ENCODE peak calls at places on chromosomes 7 and 10, in six cellular contexts. One of them, this sample, is unnamed.

GRCh38 chr7:157527235-157527634 is 190.4 kb downstream of the DNAJB6 start:
- DNase-seq in gastrocnemius medialis: no peak
- DNase-seq in aorta: peak; percentile 27
- DNase-seq in GM23338: no peak
- DNase-seq in tibial nerve: no peak
- DNase-seq in H1: peak; percentile 39
- DNase-seq in this sample: no peak

GRCh38 chr7:121449304-121449703 is 53.2 kb upstream of the FAM3C start:
- DNase-seq in gastrocnemius medialis: no peak
- DNase-seq in aorta: no peak
- DNase-seq in GM23338: no peak
- DNase-seq in tibial nerve: no peak
- DNase-seq in H1: no peak
- DNase-seq in this sample: no peak

GRCh38 chr10:70588852-70589570 is 13.5 kb downstream of the PRF1 start:
- DNase-seq in gastrocnemius medialis: no peak
- DNase-seq in aorta: no peak
- DNase-seq in GM23338: no peak
- DNase-seq in tibial nerve: no peak
- DNase-seq in H1: no peak
- DNase-seq in this sample: no peak

GRCh38 chr10:102422586-102423129 is 2.0 kb downstream of the FBXL15 start:
- DNase-seq in gastrocnemius medialis: peak; percentile 81
- DNase-seq in aorta: peak; percentile 93
- DNase-seq in GM23338: peak; percentile 87
- DNase-seq in tibial nerve: peak; percentile 64
- DNase-seq in H1: peak; percentile 89
- DNase-seq in this sample: peak; percentile 91

GRCh38 chr10:51405580-51406367 is 293.6 kb downstream of the CSTF2T start:
- DNase-seq in gastrocnemius medialis: peak; percentile 25
- DNase-seq in aorta: no peak
- DNase-seq in GM23338: peak; percentile 36
- DNase-seq in tibial nerve: peak; percentile 15
- DNase-seq in H1: no peak
- DNase-seq in this sample: no peak

GRCh38 chr7:129952164-129952652 is 552 bp downstream of the UBE2H start:
- DNase-seq in gastrocnemius medialis: peak; percentile 56
- DNase-seq in aorta: peak; percentile 75
- DNase-seq in GM23338: peak; percentile 47
- DNase-seq in tibial nerve: no peak
- DNase-seq in H1: peak; percentile 70
- DNase-seq in this sample: peak; percentile 64

GRCh38 chr7:126394406-126394805 is 858.3 kb downstream of the GRM8 start:
- DNase-seq in gastrocnemius medialis: no peak
- DNase-seq in aorta: no peak
- DNase-seq in GM23338: peak; percentile 11
- DNase-seq in tibial nerve: no peak
- DNase-seq in H1: no peak
- DNase-seq in this sample: no peak

GRCh38 chr10:93461807-93462178 is 20.3 kb downstream of the MYOF start:
- DNase-seq in gastrocnemius medialis: no peak
- DNase-seq in aorta: no peak
- DNase-seq in GM23338: no peak
- DNase-seq in tibial nerve: no peak
- DNase-seq in H1: no peak
- DNase-seq in this sample: no peak

GRCh38 chr10:127278001-127278400 is 81.6 kb upstream of the INSYN2A start:
- DNase-seq in gastrocnemius medialis: no peak
- DNase-seq in aorta: no peak
- DNase-seq in GM23338: no peak
- DNase-seq in tibial nerve: no peak
- DNase-seq in H1: no peak
- DNase-seq in this sample: no peak

GRCh38 chr7:81256991-81257390 is 338.1 kb upstream of the SEMA3C start:
- DNase-seq in gastrocnemius medialis: no peak
- DNase-seq in aorta: no peak
- DNase-seq in GM23338: peak; percentile 68
- DNase-seq in tibial nerve: peak; percentile 29
- DNase-seq in H1: no peak
- DNase-seq in this sample: no peak

GRCh38 chr10:73771722-73772279 is 10.0 kb upstream of the CHCHD1 start:
- DNase-seq in gastrocnemius medialis: peak; percentile 83
- DNase-seq in aorta: peak; percentile 98
- DNase-seq in GM23338: peak; percentile 87
- DNase-seq in tibial nerve: peak; percentile 82
- DNase-seq in H1: no peak
- DNase-seq in this sample: no peak

GRCh38 chr7:50866343-50867047 is 83.8 kb upstream of the GRB10 start:
- DNase-seq in gastrocnemius medialis: no peak
- DNase-seq in aorta: no peak
- DNase-seq in GM23338: no peak
- DNase-seq in tibial nerve: no peak
- DNase-seq in H1: no peak
- DNase-seq in this sample: no peak

GRCh38 chr7:102452451-102452850 is 12.2 kb downstream of the ALKBH4 start:
- DNase-seq in gastrocnemius medialis: no peak
- DNase-seq in aorta: no peak
- DNase-seq in GM23338: no peak
- DNase-seq in tibial nerve: no peak
- DNase-seq in H1: no peak
- DNase-seq in this sample: no peak
- H3K36me3 ChIP-seq in gastrocnemius medialis: no peaks in the 10 kb centered on the region
- H3K36me3 ChIP-seq in aorta: peaks cover 5% of the 10 kb centered on the region
- H3K36me3 ChIP-seq in GM23338: peaks cover 7% of the 10 kb centered on the region
- H3K36me3 ChIP-seq in tibial nerve: no peaks in the 10 kb centered on the region
- H3K36me3 ChIP-seq in H1: peaks cover 6% of the 10 kb centered on the region
- H3K36me3 ChIP-seq in this sample: no peaks in the 10 kb centered on the region

DNA sequence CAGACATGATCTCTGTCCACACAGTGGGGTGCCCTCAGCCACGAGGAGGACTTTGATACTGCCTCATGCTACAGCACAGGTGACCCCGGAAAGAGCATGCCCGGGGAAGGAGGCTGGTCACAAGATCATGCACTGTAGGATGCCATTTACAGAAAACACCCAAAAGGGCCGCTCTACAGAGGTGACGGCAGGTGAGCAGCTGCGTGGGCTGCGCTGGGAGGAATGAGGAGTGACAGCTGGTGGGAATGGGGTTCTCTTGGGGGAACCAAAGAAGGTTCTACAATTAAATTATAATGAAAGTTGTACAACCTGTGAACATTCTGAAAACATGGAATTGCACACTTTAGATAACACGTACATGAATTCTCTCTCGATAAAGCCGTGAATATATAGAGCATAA is 12.0 kb downstream of the INTS1 start:
- DNase-seq in gastrocnemius medialis: no peak
- DNase-seq in aorta: no peak
- DNase-seq in GM23338: no peak
- DNase-seq in tibial nerve: no peak
- DNase-seq in H1: no peak
- DNase-seq in this sample: no peak
- H3K36me3 ChIP-seq in gastrocnemius medialis: no peaks in the 10 kb centered on the region
- H3K36me3 ChIP-seq in aorta: peaks cover 18% of the 10 kb centered on the region
- H3K36me3 ChIP-seq in GM23338: peaks cover 4% of the 10 kb centered on the region
- H3K36me3 ChIP-seq in tibial nerve: no peaks in the 10 kb centered on the region
- H3K36me3 ChIP-seq in H1: peaks cover 39% of the 10 kb centered on the region
- H3K36me3 ChIP-seq in this sample: no peaks in the 10 kb centered on the region

GRCh38 chr7:5337047-5337446 is 54.3 kb downstream of the SLC29A4 start:
- DNase-seq in gastrocnemius medialis: no peak
- DNase-seq in aorta: no peak
- DNase-seq in GM23338: no peak
- DNase-seq in tibial nerve: no peak
- DNase-seq in H1: no peak
- DNase-seq in this sample: no peak

GRCh38 chr7:5332579-5332978 is 49.8 kb downstream of the SLC29A4 start:
- DNase-seq in gastrocnemius medialis: no peak
- DNase-seq in aorta: no peak
- DNase-seq in GM23338: peak; percentile 42
- DNase-seq in tibial nerve: no peak
- DNase-seq in H1: no peak
- DNase-seq in this sample: no peak

GRCh38 chr7:5334671-5335070 is 51.9 kb downstream of the SLC29A4 start:
- DNase-seq in gastrocnemius medialis: no peak
- DNase-seq in aorta: no peak
- DNase-seq in GM23338: no peak
- DNase-seq in tibial nerve: no peak
- DNase-seq in H1: no peak
- DNase-seq in this sample: no peak

GRCh38 chr7:5330288-5330687 is 47.5 kb downstream of the SLC29A4 start:
- DNase-seq in gastrocnemius medialis: no peak
- DNase-seq in aorta: no peak
- DNase-seq in GM23338: no peak
- DNase-seq in tibial nerve: no peak
- DNase-seq in H1: no peak
- DNase-seq in this sample: no peak

DNA sequence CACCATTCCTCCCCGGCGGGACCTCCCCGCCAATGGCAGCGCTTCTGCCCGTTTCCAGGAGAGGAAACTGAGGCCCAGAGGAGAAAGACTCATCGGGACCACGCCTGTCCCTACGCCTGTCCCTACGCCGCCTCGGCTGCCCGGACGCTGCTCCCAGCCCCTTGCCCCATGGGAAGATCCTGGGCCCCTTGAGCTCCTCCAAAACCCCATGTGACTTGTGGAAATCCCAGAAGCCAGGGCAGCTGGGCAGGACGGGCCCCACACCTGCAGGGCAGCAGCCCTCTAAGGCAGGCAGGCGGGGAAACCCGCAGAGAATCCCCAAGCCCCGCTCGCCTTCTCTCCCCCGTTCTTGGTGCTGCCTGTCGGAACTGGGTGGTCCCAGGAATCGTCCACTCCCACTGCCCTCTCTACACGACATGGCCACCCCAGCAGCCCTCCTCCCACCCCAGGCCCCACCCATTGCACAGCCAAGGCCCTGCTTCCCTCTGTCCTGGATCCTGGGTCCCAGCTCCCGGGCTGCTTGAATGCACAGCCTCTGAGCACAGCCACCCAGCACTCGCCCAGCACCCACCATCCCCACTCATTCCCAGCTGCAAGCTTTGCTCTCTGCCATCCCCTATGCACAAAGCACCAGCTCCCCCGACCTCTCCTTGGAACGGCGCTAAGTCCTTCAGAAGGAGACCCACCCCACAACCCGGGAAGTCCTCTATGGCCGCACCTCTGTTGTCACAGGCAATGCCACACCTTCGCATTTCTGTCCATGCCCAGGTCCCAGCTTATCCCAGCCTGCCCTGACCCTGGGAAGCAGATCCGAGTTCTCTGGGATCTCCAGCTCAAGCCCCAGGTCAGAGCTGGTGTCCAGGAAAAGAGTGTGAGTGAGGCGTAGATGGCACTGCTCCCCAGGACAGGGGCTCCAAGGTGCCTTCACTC is 50.6 kb downstream of the SLC29A4 start:
- DNase-seq in gastrocnemius medialis: no peak
- DNase-seq in aorta: no peak
- DNase-seq in GM23338: peak; percentile 30
- DNase-seq in tibial nerve: no peak
- DNase-seq in H1: no peak
- DNase-seq in this sample: no peak
- H3K36me3 ChIP-seq in gastrocnemius medialis: no peaks in the 10 kb centered on the region
- H3K36me3 ChIP-seq in aorta: peaks cover 5% of the 10 kb centered on the region
- H3K36me3 ChIP-seq in GM23338: no peaks in the 10 kb centered on the region
- H3K36me3 ChIP-seq in tibial nerve: peaks cover 12% of the 10 kb centered on the region
- H3K36me3 ChIP-seq in H1: no peaks in the 10 kb centered on the region
- H3K36me3 ChIP-seq in this sample: peaks cover 4% of the 10 kb centered on the region

GRCh38 chr10:113463777-113464176 is 89.1 kb upstream of the HABP2 start:
- DNase-seq in gastrocnemius medialis: no peak
- DNase-seq in aorta: no peak
- DNase-seq in GM23338: no peak
- DNase-seq in tibial nerve: no peak
- DNase-seq in H1: no peak
- DNase-seq in this sample: no peak
- H3K36me3 ChIP-seq in gastrocnemius medialis: no peaks in the 10 kb centered on the region
- H3K36me3 ChIP-seq in aorta: no peaks in the 10 kb centered on the region
- H3K36me3 ChIP-seq in GM23338: no peaks in the 10 kb centered on the region
- H3K36me3 ChIP-seq in tibial nerve: no peaks in the 10 kb centered on the region
- H3K36me3 ChIP-seq in H1: no peaks in the 10 kb centered on the region
- H3K36me3 ChIP-seq in this sample: no peaks in the 10 kb centered on the region

DNA sequence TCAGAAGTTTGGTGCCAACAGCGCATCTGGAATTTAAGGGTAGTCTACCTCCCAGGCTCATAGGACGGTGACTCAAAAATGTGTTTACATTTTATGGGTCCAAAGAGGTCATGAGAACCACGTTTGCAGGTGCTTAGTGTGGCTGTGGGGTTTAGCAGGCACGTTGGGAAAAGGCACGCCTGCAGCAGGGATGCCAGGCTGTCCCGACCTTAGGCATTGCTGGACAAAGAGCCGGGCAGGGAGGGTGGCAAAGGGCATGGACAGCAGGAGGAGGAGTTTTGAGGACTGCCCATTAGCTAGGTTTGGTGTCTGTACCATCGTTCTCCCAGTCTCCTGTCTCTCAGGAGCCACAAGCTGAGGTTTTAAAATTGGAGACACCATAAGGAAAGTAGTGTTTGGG is 104.4 kb downstream of the TRRAP start:
- DNase-seq in gastrocnemius medialis: no peak
- DNase-seq in aorta: no peak
- DNase-seq in GM23338: no peak
- DNase-seq in tibial nerve: no peak
- DNase-seq in H1: no peak
- DNase-seq in this sample: peak; percentile 3
- H3K36me3 ChIP-seq in gastrocnemius medialis: peaks cover 5% of the 10 kb centered on the region
- H3K36me3 ChIP-seq in aorta: peaks cover 12% of the 10 kb centered on the region
- H3K36me3 ChIP-seq in GM23338: peaks cover 62% of the 10 kb centered on the region
- H3K36me3 ChIP-seq in tibial nerve: peaks cover 7% of the 10 kb centered on the region
- H3K36me3 ChIP-seq in H1: peaks cover 66% of the 10 kb centered on the region
- H3K36me3 ChIP-seq in this sample: peaks cover 62% of the 10 kb centered on the region

DNA sequence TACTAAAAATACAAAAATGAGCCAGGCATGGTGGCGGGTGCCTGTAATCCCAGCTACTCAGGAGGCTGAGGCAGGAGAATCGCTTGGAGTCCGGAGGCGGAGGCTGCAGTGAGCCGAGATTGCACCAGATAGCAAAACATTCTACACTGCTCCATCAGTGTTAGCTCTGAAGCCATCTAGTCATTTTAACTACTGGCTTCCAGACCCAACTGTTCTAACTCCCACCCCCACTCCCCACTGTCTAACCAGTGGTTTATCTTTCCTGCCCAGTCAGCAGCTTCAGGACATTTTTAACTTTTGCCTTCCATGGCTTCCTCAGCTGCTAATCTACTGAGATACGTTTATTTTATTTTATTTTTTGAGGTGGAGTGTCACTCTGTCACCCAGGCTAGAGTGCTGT is 6.2 kb upstream of the FRAT1 start:
- DNase-seq in gastrocnemius medialis: no peak
- DNase-seq in aorta: no peak
- DNase-seq in GM23338: no peak
- DNase-seq in tibial nerve: no peak
- DNase-seq in H1: no peak
- DNase-seq in this sample: no peak
- H3K36me3 ChIP-seq in gastrocnemius medialis: no peaks in the 10 kb centered on the region
- H3K36me3 ChIP-seq in aorta: no peaks in the 10 kb centered on the region
- H3K36me3 ChIP-seq in GM23338: no peaks in the 10 kb centered on the region
- H3K36me3 ChIP-seq in tibial nerve: no peaks in the 10 kb centered on the region
- H3K36me3 ChIP-seq in H1: no peaks in the 10 kb centered on the region
- H3K36me3 ChIP-seq in this sample: no peaks in the 10 kb centered on the region